ENCODE peak calls at places on chromosomes 5 and 9, in ten cellular contexts. X is smooth muscle cell of the brain vasculature, G is gastrocnemius medialis, F is AG20443, D is NAMALWA, O is globus pallidus, R is AG09309, Q is AML-193, T is GM12865, K is iris pigment epithelial cell. C is an unnamed sample.

GRCh38 chr9:114069476-114070187 is 8.5 kb downstream of the AMBP start:
- DNase-seq in X (no peak), G (no peak), F (no peak), D (no peak), O (no peak), R (no peak), Q (no peak), T (no peak), K (no peak), C (no peak)

GRCh38 chr9:128027166-128027539 is 40.0 kb downstream of the NAIF1 start:
- DNase-seq in X (no peak), G (no peak), F (no peak), D (no peak), O (no peak), R (no peak), Q (peak; percentile 9), T (peak; percentile 40), K (peak; percentile 81), C (peak; percentile 75)

GRCh38 chr5:37838152-37838932 is 1.5 kb downstream of the GDNF start:
- DNase-seq in X (no peak), G (peak; percentile 41), F (peak; percentile 47), D (no peak), O (peak; percentile 62), R (no peak), Q (no peak), T (no peak), K (no peak), C (no peak)

GRCh38 chr9:86349271-86349670 is 4.9 kb downstream of the TUT7 start:
- DNase-seq in X (no peak), G (no peak), F (no peak), D (no peak), O (no peak), R (no peak), Q (no peak), T (no peak), K (peak; percentile 20), C (no peak)

GRCh38 chr5:148084269-148084668 is 20.5 kb downstream of the SPINK5 start:
- DNase-seq in X (no peak), G (no peak), F (no peak), D (no peak), O (no peak), R (no peak), Q (no peak), T (no peak), K (no peak), C (no peak)

GRCh38 chr9:120696551-120697230 is 17.6 kb downstream of the MEGF9 start:
- DNase-seq in X (no peak), G (no peak), F (no peak), D (no peak), O (no peak), R (no peak), Q (no peak), T (no peak), K (peak; percentile 62), C (no peak)

GRCh38 chr9:105270711-105271110 is 26.3 kb downstream of the SLC44A1 start:
- DNase-seq in X (no peak), G (no peak), F (no peak), D (no peak), O (no peak), R (no peak), Q (no peak), T (no peak), K (no peak), C (no peak)

GRCh38 chr5:32489791-32490581 is 45.4 kb upstream of the ZFR start:
- DNase-seq in X (peak; percentile 92), G (peak; percentile 55), F (peak; percentile 81), D (peak; percentile 84), O (peak; percentile 71), R (peak; percentile 66), Q (peak; percentile 42), T (peak; percentile 82), K (peak; percentile 78), C (peak; percentile 77)

GRCh38 chr5:34699155-34700077 is 43.3 kb downstream of the RAI14 start:
- DNase-seq in X (no peak), G (no peak), F (no peak), D (no peak), O (no peak), R (no peak), Q (no peak), T (peak; percentile 15), K (no peak), C (no peak)

GRCh38 chr5:123084730-123085605 is 4.1 kb upstream of the PRDM6 start:
- DNase-seq in X (no peak), G (no peak), F (no peak), D (no peak), O (no peak), R (no peak), Q (no peak), T (no peak), K (no peak), C (no peak)

GRCh38 chr5:61808091-61808490 is 476.0 kb downstream of the ZSWIM6 start:
- DNase-seq in X (no peak), G (no peak), F (no peak), D (no peak), O (no peak), R (no peak), Q (no peak), T (no peak), K (no peak), C (no peak)

GRCh38 chr5:38258319-38259061 is at the start of gene EGFLAM:
- DNase-seq in X (no peak), G (no peak), F (peak; percentile 60), D (no peak), O (no peak), R (no peak), Q (no peak), T (no peak), K (peak; percentile 7), C (peak; percentile 17)

GRCh38 chr9:6910032-6910431 is 152.3 kb downstream of the KDM4C start:
- DNase-seq in X (no peak), G (no peak), F (peak; percentile 51), D (peak; percentile 46), O (no peak), R (no peak), Q (peak; percentile 25), T (peak; percentile 28), K (peak; percentile 31), C (no peak)

GRCh38 chr5:181211208-181211607 is 6.2 kb upstream of the TRIM7 start:
- DNase-seq in X (no peak), G (no peak), F (no peak), D (peak; percentile 43), O (no peak), R (no peak), Q (no peak), T (no peak), K (no peak), C (no peak)

GRCh38 chr5:150141544-150142188 is 14.0 kb downstream of the PDGFRB start:
- DNase-seq in X (no peak), G (no peak), F (peak; percentile 78), D (no peak), O (no peak), R (no peak), Q (no peak), T (no peak), K (peak; percentile 92), C (no peak)

GRCh38 chr5:102629827-102630605 is 125.1 kb upstream of the PAM start:
- DNase-seq in X (no peak), G (no peak), F (no peak), D (no peak), O (no peak), R (no peak), Q (no peak), T (no peak), K (no peak), C (no peak)

GRCh38 chr5:126954981-126955380 is 75.4 kb downstream of the MARCHF3 start:
- DNase-seq in X (no peak), G (no peak), F (no peak), D (no peak), O (no peak), R (no peak), Q (no peak), T (no peak), K (no peak), C (no peak)

GRCh38 chr5:127589309-127590036 is 59.4 kb upstream of the CTXN3 start:
- DNase-seq in X (no peak), G (no peak), F (no peak), D (no peak), O (no peak), R (no peak), Q (no peak), T (no peak), K (no peak), C (no peak)

GRCh38 chr9:27194401-27195091 is 85.5 kb downstream of the TEK start:
- DNase-seq in X (peak; percentile 21), G (no peak), F (peak; percentile 79), D (no peak), O (no peak), R (peak; percentile 66), Q (no peak), T (no peak), K (peak; percentile 95), C (no peak)

GRCh38 chr5:96177303-96177869 is 215.7 kb upstream of the ELL2 start:
- DNase-seq in X (no peak), G (no peak), F (peak; percentile 49), D (no peak), O (no peak), R (peak; percentile 71), Q (no peak), T (peak; percentile 77), K (peak; percentile 93), C (peak; percentile 14)

GRCh38 chr9:92964607-92964975 is 17.3 kb downstream of the FGD3 start:
- DNase-seq in X (no peak), G (no peak), F (no peak), D (no peak), O (no peak), R (no peak), Q (no peak), T (no peak), K (no peak), C (no peak)

GRCh38 chr9:124863371-124863831 is 1.5 kb downstream of the ARPC5L start:
- DNase-seq in X (no peak), G (no peak), F (no peak), D (peak; percentile 35), O (no peak), R (no peak), Q (peak; percentile 20), T (no peak), K (no peak), C (no peak)

GRCh38 chr9:87874320-87874655 is 8.4 kb upstream of the SPATA31E1 start:
- DNase-seq in X (no peak), G (no peak), F (no peak), D (no peak), O (no peak), R (no peak), Q (no peak), T (no peak), K (no peak), C (no peak)

GRCh38 chr5:104095527-104095926 is 532.9 kb upstream of the NUDT12 start:
- DNase-seq in X (no peak), G (no peak), F (no peak), D (no peak), O (no peak), R (no peak), Q (no peak), T (no peak), K (no peak), C (no peak)

GRCh38 chr5:133323464-133323863 is 271.7 kb downstream of the HSPA4 start:
- DNase-seq in X (no peak), G (no peak), F (no peak), D (no peak), O (no peak), R (no peak), Q (no peak), T (no peak), K (no peak), C (no peak)

GRCh38 chr9:123360161-123361085 is 4.4 kb downstream of the CRB2 start:
- DNase-seq in X (no peak), G (no peak), F (no peak), D (peak; percentile 77), O (peak; percentile 55), R (no peak), Q (no peak), T (peak; percentile 53), K (no peak), C (peak; percentile 33)

GRCh38 chr9:21883642-21884041 is 81.2 kb downstream of the MTAP start:
- DNase-seq in X (no peak), G (no peak), F (no peak), D (no peak), O (no peak), R (no peak), Q (peak; percentile 91), T (peak; percentile 9), K (no peak), C (no peak)

GRCh38 chr5:75681125-75681830 is 36.0 kb downstream of the POC5 start:
- DNase-seq in X (peak; percentile 7), G (no peak), F (peak; percentile 26), D (peak; percentile 66), O (no peak), R (peak; percentile 17), Q (peak; percentile 66), T (peak; percentile 44), K (peak; percentile 73), C (no peak)

C was measured in activated CD4-positive, alpha-beta memory T cell treated with anti-CD3 and anti-CD28 coated beads for 36 hours.